ENCODE peak calls at places on chromosomes 11 and 22, in nine cellular contexts. R, Z, Y, F, M, U, S, E and G are unnamed samples.
A peak's percentile ranks its signal among the peaks of the same experiment; 100 is the strongest.

GRCh38 chr11:295351-296205 is 3.7 kb downstream of the IFITM5 start:
- DNase-seq in R (no peak), Z (no peak), Y (peak; percentile 44), F (no peak), M (no peak), U (no peak), S (no peak), E (no peak), G (no peak)

GRCh38 chr11:86869531-86869930 is 69.2 kb downstream of the PRSS23 start:
- DNase-seq in R (no peak), Z (no peak), Y (no peak), F (no peak), M (no peak), U (no peak), S (no peak), E (no peak), G (no peak)

GRCh38 chr11:63763506-63764200 is 4.9 kb downstream of the ZFTA start:
- DNase-seq in R (no peak), Z (no peak), Y (peak; percentile 96), F (no peak), M (no peak), U (no peak), S (no peak), E (no peak), G (no peak)

GRCh38 chr11:95924414-95924760 is 480 bp upstream of the MTMR2 start:
- DNase-seq in R (no peak), Z (no peak), Y (no peak), F (no peak), M (no peak), U (no peak), S (no peak), E (no peak), G (no peak)

GRCh38 chr22:29469755-29470154 is 10.3 kb upstream of the NEFH start:
- DNase-seq in R (no peak), Z (no peak), Y (peak; percentile 64), F (no peak), M (no peak), U (no peak), S (no peak), E (no peak), G (no peak)

GRCh38 chr11:118658372-118659313 is 20.8 kb downstream of the TREH start:
- DNase-seq in R (peak; percentile 26), Z (no peak), Y (peak; percentile 71), F (no peak), M (no peak), U (no peak), S (no peak), E (no peak), G (no peak)

GRCh38 chr22:32623943-32624342 is 149.3 kb downstream of the FBXO7 start:
- DNase-seq in R (peak; percentile 86), Z (peak; percentile 72), Y (no peak), F (no peak), M (no peak), U (no peak), S (no peak), E (no peak), G (no peak)

GRCh38 chr11:132072044-132072879 is 701.8 kb downstream of the NTM start:
- DNase-seq in R (peak; percentile 100), Z (no peak), Y (no peak), F (no peak), M (no peak), U (no peak), S (peak; percentile 97), E (no peak), G (no peak)

GRCh38 chr11:113447621-113448310 is 27.4 kb downstream of the DRD2 start:
- DNase-seq in R (peak; percentile 85), Z (no peak), Y (no peak), F (no peak), M (no peak), U (no peak), S (no peak), E (no peak), G (no peak)

GRCh38 chr11:65646921-65647701 is 9.2 kb downstream of the SIPA1 start:
- DNase-seq in R (peak; percentile 39), Z (peak; percentile 58), Y (peak; percentile 98), F (no peak), M (no peak), U (peak; percentile 52), S (no peak), E (no peak), G (no peak)

GRCh38 chr11:102767800-102768199 is 12.6 kb downstream of the MMP10 start:
- DNase-seq in R (no peak), Z (no peak), Y (no peak), F (no peak), M (no peak), U (no peak), S (no peak), E (no peak), G (no peak)

GRCh38 chr11:116052603-116053537 is 548.7 kb upstream of the CADM1 start:
- DNase-seq in R (no peak), Z (no peak), Y (peak; percentile 50), F (no peak), M (no peak), U (no peak), S (no peak), E (no peak), G (no peak)

GRCh38 chr11:70742553-70743291 is 344.4 kb downstream of the CTTN start:
- DNase-seq in R (no peak), Z (no peak), Y (peak; percentile 95), F (no peak), M (no peak), U (no peak), S (no peak), E (no peak), G (no peak)

GRCh38 chr11:113201055-113201818 is 113.1 kb upstream of the TTC12 start:
- DNase-seq in R (no peak), Z (no peak), Y (peak; percentile 48), F (no peak), M (no peak), U (no peak), S (no peak), E (no peak), G (no peak)

GRCh38 chr11:131036544-131036943 is 120.3 kb upstream of the SNX19 start:
- DNase-seq in R (no peak), Z (no peak), Y (no peak), F (no peak), M (no peak), U (no peak), S (no peak), E (no peak), G (no peak)

DNA sequence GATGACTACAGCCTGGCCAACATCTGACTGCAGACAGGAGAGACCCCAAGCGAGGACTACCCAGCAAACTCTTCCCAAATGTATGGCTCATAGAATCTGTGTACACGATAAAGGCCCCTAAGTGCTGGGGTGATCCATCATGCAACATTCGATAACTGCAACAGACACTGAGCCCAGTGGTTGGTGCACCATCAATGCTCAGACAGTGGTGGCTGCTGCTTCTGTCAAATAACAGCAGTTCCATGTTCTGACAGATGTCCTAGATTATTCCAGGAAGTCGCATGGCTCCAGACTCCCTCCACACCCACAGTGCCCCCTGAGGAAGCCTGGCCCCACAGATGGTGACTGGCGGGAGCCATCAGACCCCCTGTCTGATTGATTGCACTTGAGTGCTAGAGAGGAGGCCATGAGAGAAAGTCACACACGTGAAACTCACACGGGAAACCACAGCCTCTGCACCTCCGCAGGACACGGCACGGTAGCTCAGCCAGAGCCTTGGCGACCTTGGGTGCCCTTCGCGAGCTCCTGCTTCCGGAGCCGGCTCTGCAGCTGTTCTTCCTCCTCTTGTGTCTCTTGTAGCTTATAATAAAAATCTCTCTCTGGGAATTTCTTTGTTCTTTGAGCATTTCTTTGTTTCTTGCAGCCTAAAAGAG is 1156.0 kb downstream of the TBC1D22A start:
- DNase-seq in R (no peak), Z (no peak), Y (no peak), F (peak; percentile 19), M (no peak), U (no peak), S (no peak), E (no peak), G (no peak)
- H3K27me3 ChIP-seq in R (no peaks in the 10 kb centered on the region), Z (no peaks in the 10 kb centered on the region), Y (no peaks in the 10 kb centered on the region), F (no peaks in the 10 kb centered on the region), M (no peaks in the 10 kb centered on the region), U (no peaks in the 10 kb centered on the region), S (no peaks in the 10 kb centered on the region), E (no peaks in the 10 kb centered on the region), G (no peaks in the 10 kb centered on the region)

DNA sequence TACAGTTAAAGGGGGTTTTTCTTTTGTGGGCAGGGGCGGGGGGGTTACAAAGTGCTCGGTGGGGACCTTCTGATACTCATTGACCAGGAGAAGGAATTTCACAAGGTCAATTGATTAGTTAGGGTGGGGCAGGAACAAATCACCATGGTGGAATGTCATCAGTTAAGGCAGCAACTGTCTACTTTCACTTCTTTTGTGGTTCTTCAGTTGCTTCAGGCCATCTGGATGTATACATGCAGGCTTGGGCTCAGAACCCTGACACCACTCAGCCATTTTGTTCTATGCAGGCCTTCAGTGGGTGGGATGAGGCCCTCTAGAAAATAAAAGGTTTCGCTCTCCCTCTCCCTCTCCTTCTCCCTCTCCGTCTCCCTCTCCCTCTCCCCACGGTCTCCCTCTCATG is 29.6 kb downstream of the TSPAN32 start:
- DNase-seq in R (no peak), Z (no peak), Y (no peak), F (no peak), M (no peak), U (no peak), S (no peak), E (no peak), G (no peak)
- H3K27me3 ChIP-seq in R (no peaks in the 10 kb centered on the region), Z (no peaks in the 10 kb centered on the region), Y (no peaks in the 10 kb centered on the region), F (no peaks in the 10 kb centered on the region), M (no peaks in the 10 kb centered on the region), U (no peaks in the 10 kb centered on the region), S (no peaks in the 10 kb centered on the region), E (no peaks in the 10 kb centered on the region), G (no peaks in the 10 kb centered on the region)

DNA sequence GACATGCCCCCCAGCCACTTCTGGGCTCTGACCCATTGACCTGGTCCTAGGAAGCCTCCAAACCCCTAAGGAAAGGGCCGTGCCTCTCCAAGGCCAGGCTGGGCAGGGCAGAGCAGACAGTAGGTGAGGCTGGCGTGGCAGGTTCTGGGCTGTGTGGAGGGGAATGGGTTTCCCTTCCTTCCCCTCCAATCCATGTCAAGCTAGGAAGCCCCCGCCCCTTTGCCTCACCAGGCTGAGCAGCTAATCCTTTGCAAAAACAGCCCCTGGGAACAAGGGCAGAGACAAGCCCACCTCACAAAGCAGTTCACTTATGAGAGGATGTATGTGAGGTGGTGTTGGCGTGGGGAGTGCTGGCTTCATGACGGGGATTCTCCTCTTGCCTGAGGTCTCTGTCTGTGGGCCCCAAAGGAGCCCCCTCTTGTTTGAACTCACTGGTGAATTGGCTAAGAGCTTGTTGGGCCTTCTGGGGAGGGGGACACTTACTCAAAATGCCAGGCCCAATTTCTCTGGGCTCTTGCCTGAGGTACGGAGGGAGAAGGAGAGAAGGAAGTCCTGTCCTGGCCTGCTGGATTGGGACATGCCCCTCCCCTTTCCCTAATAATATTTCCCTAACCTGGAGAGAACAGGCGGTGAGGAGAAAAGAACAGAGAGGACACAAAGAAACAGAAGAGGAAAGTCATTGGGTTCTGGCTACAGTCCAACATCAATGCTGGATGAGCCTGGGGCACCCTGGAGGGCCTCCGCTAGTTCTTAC is 1.6 kb upstream of the TRIM29 start:
- DNase-seq in R (no peak), Z (peak; percentile 3), Y (peak; percentile 53), F (peak; percentile 6), M (no peak), U (no peak), S (no peak), E (no peak), G (no peak)
- H3K27me3 ChIP-seq in R (no peaks in the 10 kb centered on the region), Z (no peaks in the 10 kb centered on the region), Y (no peaks in the 10 kb centered on the region), F (peaks cover under 1% of the 10 kb centered on the region), M (no peaks in the 10 kb centered on the region), U (no peaks in the 10 kb centered on the region), S (peaks cover 29% of the 10 kb centered on the region), E (peaks cover 2% of the 10 kb centered on the region), G (peaks cover under 1% of the 10 kb centered on the region)

DNA sequence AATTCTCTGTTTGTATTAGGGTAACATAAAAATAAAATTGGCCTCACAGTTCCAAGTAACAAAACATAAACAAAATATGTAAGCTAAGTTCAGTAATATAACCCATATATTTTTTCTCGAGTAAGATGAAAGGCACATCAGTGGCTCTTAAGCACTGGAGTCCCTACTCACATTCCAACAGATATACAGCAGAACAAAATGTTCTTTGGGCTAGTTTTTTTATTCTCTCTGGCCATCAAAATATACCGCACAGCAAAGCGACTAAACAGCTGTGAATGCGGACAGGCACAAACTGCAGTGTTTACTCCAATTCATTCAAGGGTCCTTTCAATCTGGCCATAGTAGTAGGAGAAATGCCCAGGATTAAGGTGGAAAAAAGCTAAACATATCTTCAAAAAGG is 4.6 kb downstream of the CDON start:
- DNase-seq in R (no peak), Z (no peak), Y (no peak), F (no peak), M (no peak), U (no peak), S (no peak), E (no peak), G (no peak)
- H3K27me3 ChIP-seq in R (peaks cover 20% of the 10 kb centered on the region), Z (no peaks in the 10 kb centered on the region), Y (no peaks in the 10 kb centered on the region), F (no peaks in the 10 kb centered on the region), M (no peaks in the 10 kb centered on the region), U (no peaks in the 10 kb centered on the region), S (no peaks in the 10 kb centered on the region), E (peaks cover 20% of the 10 kb centered on the region), G (peaks cover 5% of the 10 kb centered on the region)